ENCODE peak calls at places on chromosomes 7 and 10, in nine cellular contexts. D is HS-5; J is SK-MEL-5; I is BE2C; C is Ammon's horn; W is activated CD8-positive, alpha-beta T cell treated with anti-CD3 and anti-CD28 coated beads, Interleukin-2, amount 10 ng/mL, durations not matched to agents 7 days and 5 days; L is activated T-cell treated with anti-CD3 and anti-CD28 coated beads for 24 hours; G is stimulated activated naive CD4-positive, alpha-beta T cell; N is thyroid gland. M is an unnamed sample.

GRCh38 chr7:68438016-68438415 is 1160.3 kb upstream of the AUTS2 start:
- DNase-seq in D (no peak), J (no peak), I (no peak), C (no peak), W (no peak), L (no peak), G (no peak), N (no peak), M (no peak)

GRCh38 chr10:47357131-47357582 is 9.0 kb downstream of the RBP3 start:
- DNase-seq in D (no peak), J (no peak), I (no peak), C (no peak), W (no peak), L (no peak), G (no peak), N (no peak), M (no peak)

GRCh38 chr10:44992070-44992731 is 8.5 kb upstream of the ZNF22 start:
- DNase-seq in D (no peak), J (no peak), I (no peak), C (no peak), W (no peak), L (no peak), G (no peak), N (peak; percentile 4), M (no peak)

GRCh38 chr10:88089498-88089897 is 226.1 kb downstream of the PTEN start:
- DNase-seq in D (no peak), J (no peak), I (no peak), C (no peak), W (no peak), L (no peak), G (no peak), N (peak; percentile 94), M (no peak)

GRCh38 chr7:20270371-20270770 is 53.2 kb upstream of the MACC1 start:
- DNase-seq in D (no peak), J (no peak), I (no peak), C (no peak), W (no peak), L (no peak), G (no peak), N (no peak), M (no peak)

GRCh38 chr10:126946746-126947145 is 41.5 kb downstream of the DOCK1 start:
- DNase-seq in D (no peak), J (no peak), I (no peak), C (no peak), W (no peak), L (no peak), G (no peak), N (no peak), M (no peak)

GRCh38 chr7:75905785-75906604 is 9.0 kb upstream of the POR start:
- DNase-seq in D (no peak), J (peak; percentile 40), I (peak; percentile 30), C (peak; percentile 86), W (no peak), L (no peak), G (no peak), N (peak; percentile 67), M (no peak)

GRCh38 chr7:76393116-76394031 is 16.1 kb downstream of the SSC4D start:
- DNase-seq in D (peak; percentile 40), J (peak; percentile 94), I (peak; percentile 94), C (peak; percentile 94), W (peak; percentile 92), L (peak; percentile 89), G (peak; percentile 89), N (peak; percentile 96), M (peak; percentile 87)

GRCh38 chr10:14491814-14492213 is 161.1 kb upstream of the FRMD4A start:
- DNase-seq in D (no peak), J (no peak), I (no peak), C (no peak), W (no peak), L (no peak), G (no peak), N (no peak), M (no peak)

GRCh38 chr7:75575488-75576112 is 83.5 kb downstream of the SPDYE5 start:
- DNase-seq in D (no peak), J (no peak), I (peak; percentile 63), C (peak; percentile 14), W (no peak), L (no peak), G (no peak), N (no peak), M (no peak)

GRCh38 chr10:34766256-34766580 is 48.9 kb downstream of the PARD3 start:
- DNase-seq in D (no peak), J (no peak), I (no peak), C (peak; percentile 39), W (no peak), L (no peak), G (no peak), N (no peak), M (no peak)

GRCh38 chr10:63365976-63366765 is 99.6 kb downstream of the JMJD1C start:
- DNase-seq in D (no peak), J (no peak), I (no peak), C (no peak), W (no peak), L (no peak), G (no peak), N (no peak), M (no peak)

GRCh38 chr10:103100620-103101019 is 92.5 kb downstream of the NT5C2 start:
- DNase-seq in D (no peak), J (no peak), I (no peak), C (no peak), W (no peak), L (no peak), G (no peak), N (no peak), M (no peak)

GRCh38 chr7:28575241-28575643 is 162.9 kb downstream of the CREB5 start:
- DNase-seq in D (peak; percentile 44), J (no peak), I (no peak), C (no peak), W (no peak), L (no peak), G (no peak), N (no peak), M (no peak)

GRCh38 chr10:118730699-118731456 is 23.9 kb downstream of the CACUL1 start:
- DNase-seq in D (no peak), J (no peak), I (no peak), C (no peak), W (no peak), L (no peak), G (no peak), N (peak; percentile 14), M (no peak)

GRCh38 chr7:111086532-111086931 is 4.4 kb upstream of the LRRN3 start:
- DNase-seq in D (no peak), J (no peak), I (no peak), C (no peak), W (no peak), L (no peak), G (no peak), N (no peak), M (peak; percentile 18)

GRCh38 chr10:131419797-131420196 is 108.3 kb upstream of the TCERG1L start:
- DNase-seq in D (no peak), J (no peak), I (no peak), C (no peak), W (no peak), L (no peak), G (no peak), N (no peak), M (no peak)

GRCh38 chr7:52741670-52742069 is 293.8 kb upstream of the POM121L12 start:
- DNase-seq in D (no peak), J (no peak), I (no peak), C (no peak), W (no peak), L (no peak), G (no peak), N (no peak), M (no peak)

GRCh38 chr10:7383442-7383841 is 27.4 kb downstream of the SFMBT2 start:
- DNase-seq in D (no peak), J (no peak), I (no peak), C (no peak), W (peak; percentile 31), L (no peak), G (no peak), N (no peak), M (no peak)

GRCh38 chr10:103736763-103737162 is 118.6 kb downstream of the SH3PXD2A start:
- DNase-seq in D (no peak), J (peak; percentile 91), I (peak; percentile 82), C (no peak), W (no peak), L (no peak), G (no peak), N (no peak), M (no peak)

GRCh38 chr7:601573-602340 is 82.1 kb upstream of the PDGFA start:
- DNase-seq in D (no peak), J (peak; percentile 36), I (no peak), C (no peak), W (peak; percentile 81), L (peak; percentile 90), G (peak; percentile 59), N (peak; percentile 36), M (peak; percentile 95)

GRCh38 chr10:89414879-89415821 is 782 bp downstream of the IFIT5 start:
- DNase-seq in D (peak; percentile 43), J (peak; percentile 11), I (peak; percentile 51), C (peak; percentile 66), W (peak; percentile 51), L (no peak), G (peak; percentile 40), N (peak; percentile 51), M (peak; percentile 49)

GRCh38 chr10:124923684-124924083 is 18.2 kb upstream of the ZRANB1 start:
- DNase-seq in D (no peak), J (no peak), I (no peak), C (no peak), W (no peak), L (no peak), G (no peak), N (no peak), M (no peak)

GRCh38 chr10:17802966-17803365 is 6.2 kb upstream of the MRC1 start:
- DNase-seq in D (no peak), J (no peak), I (no peak), C (no peak), W (no peak), L (no peak), G (no peak), N (no peak), M (no peak)

GRCh38 chr10:114301951-114302710 is 63.1 kb downstream of the VWA2 start:
- DNase-seq in D (no peak), J (no peak), I (peak; percentile 27), C (no peak), W (no peak), L (no peak), G (no peak), N (peak; percentile 16), M (no peak)

GRCh38 chr7:132298782-132299181 is 277.5 kb downstream of the PLXNA4 start:
- DNase-seq in D (peak; percentile 10), J (no peak), I (no peak), C (peak; percentile 39), W (no peak), L (no peak), G (no peak), N (no peak), M (no peak)

GRCh38 chr7:78039791-78040776 is 241.5 kb downstream of the PHTF2 start:
- DNase-seq in D (no peak), J (peak; percentile 50), I (peak; percentile 19), C (no peak), W (peak; percentile 58), L (peak; percentile 12), G (peak; percentile 7), N (no peak), M (no peak)

GRCh38 chr7:121570365-121570764 is 174.3 kb upstream of the FAM3C start:
- DNase-seq in D (no peak), J (no peak), I (no peak), C (no peak), W (no peak), L (no peak), G (no peak), N (no peak), M (no peak)

GRCh38 chr7:95250591-95250990 is 73.7 kb downstream of the PON1 start:
- DNase-seq in D (no peak), J (no peak), I (no peak), C (no peak), W (no peak), L (no peak), G (no peak), N (no peak), M (no peak)

GRCh38 chr10:131946321-131946751 is 35.4 kb downstream of the BNIP3 start:
- DNase-seq in D (peak; percentile 89), J (no peak), I (no peak), C (no peak), W (no peak), L (no peak), G (no peak), N (no peak), M (no peak)

GRCh38 chr10:22054946-22055345 is 51.4 kb upstream of the DNAJC1 start:
- DNase-seq in D (peak; percentile 47), J (no peak), I (no peak), C (no peak), W (no peak), L (no peak), G (no peak), N (no peak), M (no peak)

M was measured in stimulated activated naive B cell treated with anti-CD40 and anti-IgM and Interleukin-4, amounts not matched to agents 10 μg/mL and 1 μg/mL and 100 μg/mL, for 72 hours.